ENCODE peak calls at places on chromosomes 16 and 17, in seven cellular contexts. A is psoas muscle; O is cardiac muscle cell; C is CD4-positive, CD25-positive, alpha-beta regulatory T cell; H is body of pancreas; X is esophagus squamous epithelium; M is adrenal gland. Q is an unnamed sample.

GRCh38 chr17:39551879-39552278 is 55.8 kb downstream of the NEUROD2 start:
- DNase-seq in X (no peak), O (no peak), C (no peak), A (no peak), M (no peak), H (no peak), Q (no peak)

GRCh38 chr16:13866073-13866472 is 53.9 kb upstream of the ERCC4 start:
- DNase-seq in C (peak; percentile 12), H (peak; percentile 92), O (peak; percentile 86), A (peak; percentile 66), X (no peak), M (peak; percentile 70), Q (peak; percentile 84)

GRCh38 chr17:71900830-71901229 is 220.0 kb upstream of the SOX9 start:
- DNase-seq in C (no peak), A (no peak), M (no peak), O (peak; percentile 6), X (no peak), H (no peak), Q (no peak)

GRCh38 chr16:20851601-20852000 is 45.3 kb downstream of the REXO5 start:
- DNase-seq in C (no peak), O (peak; percentile 67), M (peak; percentile 45), X (no peak), A (peak; percentile 82), H (peak; percentile 76), Q (peak; percentile 90)

GRCh38 chr16:29875206-29875605 is 12.2 kb upstream of the CDIPT start:
- DNase-seq in X (no peak), A (no peak), M (no peak), C (no peak), O (no peak), H (no peak), Q (no peak)

GRCh38 chr16:73064227-73064995 is 16.5 kb upstream of the ZFHX3 start:
- DNase-seq in C (no peak), A (no peak), X (no peak), O (no peak), H (no peak), M (peak; percentile 57), Q (peak; percentile 86)

GRCh38 chr16:67245189-67245585 is 2.1 kb downstream of the FHOD1 start:
- DNase-seq in H (no peak), M (no peak), O (no peak), A (peak; percentile 18), C (no peak), X (no peak), Q (peak; percentile 57)

GRCh38 chr17:16931318-16932060 is 40.4 kb downstream of the TNFRSF13B start:
- DNase-seq in X (no peak), O (no peak), C (no peak), M (no peak), H (no peak), A (no peak), Q (no peak)

GRCh38 chr16:53753431-53753830 is 49.5 kb downstream of the FTO start:
- DNase-seq in C (no peak), M (no peak), O (no peak), A (no peak), H (no peak), X (no peak), Q (no peak)

GRCh38 chr17:1713878-1714487 is 3.8 kb upstream of the TLCD2 start:
- DNase-seq in M (peak; percentile 46), C (no peak), X (no peak), H (peak; percentile 66), O (peak; percentile 70), A (no peak), Q (peak; percentile 48)

GRCh38 chr17:5237541-5238016 is 2.9 kb upstream of the SCIMP start:
- DNase-seq in O (peak; percentile 51), H (peak; percentile 37), A (no peak), X (no peak), C (no peak), M (peak; percentile 46), Q (no peak)

GRCh38 chr17:9195961-9196668 is 174.8 kb downstream of the NTN1 start:
- DNase-seq in M (no peak), C (no peak), H (no peak), A (no peak), X (no peak), O (peak; percentile 44), Q (no peak)

GRCh38 chr17:69433093-69433492 is 18.6 kb downstream of the MAP2K6 start:
- DNase-seq in H (no peak), X (no peak), M (no peak), O (no peak), C (no peak), A (no peak), Q (no peak)

GRCh38 chr16:54505479-54506247 is 219.1 kb upstream of the IRX3 start:
- DNase-seq in M (no peak), H (no peak), O (no peak), C (no peak), X (no peak), A (no peak), Q (no peak)

GRCh38 chr17:45270828-45271418 is 9.0 kb upstream of the SPATA32 start:
- DNase-seq in O (peak; percentile 43), H (no peak), C (peak; percentile 42), X (no peak), M (no peak), A (no peak), Q (no peak)

GRCh38 chr17:51000835-51001638 is 119.6 kb downstream of the SPAG9 start:
- DNase-seq in C (peak; percentile 75), A (no peak), O (peak; percentile 73), M (no peak), H (no peak), X (no peak), Q (no peak)

GRCh38 chr16:17696696-17697095 is 225.9 kb upstream of the XYLT1 start:
- DNase-seq in M (no peak), H (no peak), A (no peak), C (no peak), O (no peak), X (no peak), Q (no peak)

GRCh38 chr17:45246861-45247428 is 14.9 kb downstream of the SPATA32 start:
- DNase-seq in A (no peak), M (no peak), C (no peak), H (no peak), O (peak; percentile 71), X (no peak), Q (no peak)

GRCh38 chr16:1048442-1049112 is 24.0 kb upstream of the SSTR5 start:
- DNase-seq in X (no peak), A (peak; percentile 69), H (peak; percentile 51), O (peak; percentile 83), C (no peak), M (peak; percentile 41), Q (no peak)

GRCh38 chr16:82650804-82651203 is 24.0 kb downstream of the CDH13 start:
- DNase-seq in M (no peak), C (no peak), H (no peak), A (no peak), X (no peak), O (no peak), Q (no peak)
- H3K4me3 ChIP-seq in M (no peak overlapping the region), C (peak overlapping the region; percentile 38), H (no peak overlapping the region), A (no peak overlapping the region), X (no peak overlapping the region), O (no peak overlapping the region), Q (no peak overlapping the region)

GRCh38 chr16:28292731-28293588 is 635 bp downstream of the SBK1 start:
- DNase-seq in O (peak; percentile 57), M (peak; percentile 47), C (peak; percentile 28), A (no peak), H (peak; percentile 60), X (no peak), Q (no peak)
- H3K4me1 ChIP-seq in O (peaks cover 11% of the 10 kb centered on the region), M (peaks cover 18% of the 10 kb centered on the region), C (peaks cover 55% of the 10 kb centered on the region), A (peaks cover 30% of the 10 kb centered on the region), H (peaks cover 35% of the 10 kb centered on the region), X (peaks cover 15% of the 10 kb centered on the region), Q (no peaks in the 10 kb centered on the region)

GRCh38 chr17:60142872-60143499 is 6.8 kb upstream of the CA4 start:
- DNase-seq in A (peak; percentile 83), C (peak; percentile 74), H (peak; percentile 88), X (no peak), M (peak; percentile 84), O (peak; percentile 88), Q (peak; percentile 92)
- H3K27ac ChIP-seq in A (no peak overlapping the region), C (no peak overlapping the region), H (peak overlapping the region; percentile 47), X (no peak overlapping the region), M (no peak overlapping the region), O (no peak overlapping the region), Q (no peak overlapping the region)

GRCh38 chr16:89172171-89172900 is 788 bp downstream of the CDH15 start:
- DNase-seq in O (no peak), M (peak; percentile 34), X (no peak), A (no peak), C (no peak), H (no peak), Q (no peak)
- H3K4me3 ChIP-seq in O (no peak overlapping the region), M (no peak overlapping the region), X (no peak overlapping the region), A (peak overlapping the region; percentile 87), C (no peak overlapping the region), H (no peak overlapping the region), Q (no peak overlapping the region)

Q was measured in aorta.